ENCODE peak calls at places on chromosomes 1 and 21, in six cellular contexts. I is brain microvascular endothelial cell, M is heart left ventricle, J is choroid plexus epithelial cell, T is astrocyte of the cerebellum, X is body of pancreas. U is an unnamed sample.

GRCh38 chr1:4657244-4657789 is 2.9 kb downstream of the AJAP1 start:
- DNase-seq in I (no peak), M (no peak), J (no peak), T (no peak), X (no peak), U (no peak)

GRCh38 chr1:19582318-19582717 is 61.8 kb upstream of the NBL1 start:
- DNase-seq in I (no peak), M (no peak), J (no peak), T (no peak), X (peak; percentile 72), U (no peak)

GRCh38 chr1:62426238-62426637 is 10.6 kb upstream of the USP1 start:
- DNase-seq in I (no peak), M (no peak), J (no peak), T (no peak), X (no peak), U (no peak)

GRCh38 chr1:66246371-66247262 is 287.3 kb upstream of the SGIP1 start:
- DNase-seq in I (no peak), M (no peak), J (no peak), T (no peak), X (no peak), U (peak; percentile 48)

GRCh38 chr1:99374109-99374508 is 109.8 kb downstream of the PLPPR4 start:
- DNase-seq in I (no peak), M (no peak), J (no peak), T (no peak), X (no peak), U (no peak)

GRCh38 chr1:166489670-166490436 is 323.1 kb upstream of the FAM78B start:
- DNase-seq in I (no peak), M (no peak), J (no peak), T (no peak), X (no peak), U (peak; percentile 17)

GRCh38 chr1:74673351-74674111 is at the start of gene ERICH3:
- DNase-seq in I (no peak), M (no peak), J (no peak), T (no peak), X (no peak), U (peak; percentile 5)

GRCh38 chr1:14941865-14942264 is 211.7 kb upstream of the TMEM51 start:
- DNase-seq in I (no peak), M (no peak), J (no peak), T (peak; percentile 31), X (no peak), U (no peak)

GRCh38 chr1:226569879-226570547 is 21.4 kb downstream of the STUM start:
- DNase-seq in I (no peak), M (no peak), J (no peak), T (no peak), X (no peak), U (no peak)

GRCh38 chr1:55249646-55250398 is 34.7 kb upstream of the USP24 start:
- DNase-seq in I (no peak), M (no peak), J (no peak), T (no peak), X (no peak), U (no peak)

GRCh38 chr1:63612564-63612963 is 19.4 kb downstream of the PGM1 start:
- DNase-seq in I (no peak), M (no peak), J (peak; percentile 53), T (no peak), X (no peak), U (no peak)

GRCh38 chr1:230515451-230516145 is 89.5 kb upstream of the PGBD5 start:
- DNase-seq in I (no peak), M (no peak), J (no peak), T (no peak), X (peak; percentile 49), U (no peak)

GRCh38 chr1:193229136-193229535 is 42.7 kb upstream of the B3GALT2 start:
- DNase-seq in I (peak; percentile 3), M (no peak), J (peak; percentile 12), T (no peak), X (no peak), U (no peak)

GRCh38 chr1:153789478-153790148 is 14.4 kb downstream of the SLC27A3 start:
- DNase-seq in I (no peak), M (peak; percentile 35), J (no peak), T (no peak), X (peak; percentile 68), U (no peak)

GRCh38 chr1:43978551-43979260 is at the start of gene B4GALT2:
- DNase-seq in I (no peak), M (peak; percentile 58), J (no peak), T (no peak), X (peak; percentile 41), U (peak; percentile 35)

GRCh38 chr1:37661401-37661800 is 26.7 kb upstream of the RSPO1 start:
- DNase-seq in I (no peak), M (no peak), J (no peak), T (no peak), X (no peak), U (no peak)

GRCh38 chr1:111515291-111516007 is 12.0 kb upstream of the ADORA3 start:
- DNase-seq in I (peak; percentile 27), M (peak; percentile 84), J (peak; percentile 35), T (no peak), X (peak; percentile 35), U (peak; percentile 70)

GRCh38 chr1:154407866-154408777 is 3.0 kb downstream of the IL6R start:
- DNase-seq in I (no peak), M (no peak), J (no peak), T (no peak), X (peak; percentile 37), U (peak; percentile 38)

GRCh38 chr1:177442580-177442979 is 271.8 kb downstream of the BRINP2 start:
- DNase-seq in I (no peak), M (no peak), J (no peak), T (no peak), X (no peak), U (no peak)

GRCh38 chr1:173202430-173203145 is 4.5 kb downstream of the TNFSF4 start:
- DNase-seq in I (peak; percentile 93), M (no peak), J (peak; percentile 93), T (peak; percentile 91), X (peak; percentile 27), U (peak; percentile 95)

GRCh38 chr1:22709891-22710687 is 550 bp upstream of the EPHB2 start:
- DNase-seq in I (peak; percentile 57), M (peak; percentile 73), J (peak; percentile 77), T (peak; percentile 26), X (peak; percentile 49), U (peak; percentile 64)

GRCh38 chr1:6386371-6386949 is 7.1 kb downstream of the ACOT7 start:
- DNase-seq in I (no peak), M (no peak), J (peak; percentile 46), T (no peak), X (no peak), U (peak; percentile 64)

GRCh38 chr1:117886101-117886795 is 43.2 kb downstream of the GDAP2 start:
- DNase-seq in I (peak; percentile 12), M (no peak), J (peak; percentile 86), T (no peak), X (no peak), U (peak; percentile 64)

GRCh38 chr21:45136927-45137611 is 62.7 kb downstream of the ADARB1 start:
- DNase-seq in I (peak; percentile 87), M (peak; percentile 91), J (peak; percentile 95), T (peak; percentile 86), X (peak; percentile 79), U (peak; percentile 90)

GRCh38 chr1:8122477-8123407 is 96.6 kb upstream of the ERRFI1 start:
- DNase-seq in I (peak; percentile 59), M (no peak), J (no peak), T (no peak), X (no peak), U (peak; percentile 53)

GRCh38 chr21:46083271-46084040 is 14.5 kb upstream of the COL6A2 start:
- DNase-seq in I (no peak), M (peak; percentile 27), J (no peak), T (no peak), X (no peak), U (no peak)

GRCh38 chr1:110341872-110342331 is 2.7 kb downstream of the RBM15 start:
- DNase-seq in I (no peak), M (no peak), J (no peak), T (no peak), X (no peak), U (no peak)
- H3K4me3 ChIP-seq in I (peak overlapping the region; percentile 37), M (peak overlapping the region; percentile 89), J (peak overlapping the region; percentile 7), T (peak overlapping the region; percentile 19), X (no peak overlapping the region), U (peak overlapping the region; percentile 4)

DNA sequence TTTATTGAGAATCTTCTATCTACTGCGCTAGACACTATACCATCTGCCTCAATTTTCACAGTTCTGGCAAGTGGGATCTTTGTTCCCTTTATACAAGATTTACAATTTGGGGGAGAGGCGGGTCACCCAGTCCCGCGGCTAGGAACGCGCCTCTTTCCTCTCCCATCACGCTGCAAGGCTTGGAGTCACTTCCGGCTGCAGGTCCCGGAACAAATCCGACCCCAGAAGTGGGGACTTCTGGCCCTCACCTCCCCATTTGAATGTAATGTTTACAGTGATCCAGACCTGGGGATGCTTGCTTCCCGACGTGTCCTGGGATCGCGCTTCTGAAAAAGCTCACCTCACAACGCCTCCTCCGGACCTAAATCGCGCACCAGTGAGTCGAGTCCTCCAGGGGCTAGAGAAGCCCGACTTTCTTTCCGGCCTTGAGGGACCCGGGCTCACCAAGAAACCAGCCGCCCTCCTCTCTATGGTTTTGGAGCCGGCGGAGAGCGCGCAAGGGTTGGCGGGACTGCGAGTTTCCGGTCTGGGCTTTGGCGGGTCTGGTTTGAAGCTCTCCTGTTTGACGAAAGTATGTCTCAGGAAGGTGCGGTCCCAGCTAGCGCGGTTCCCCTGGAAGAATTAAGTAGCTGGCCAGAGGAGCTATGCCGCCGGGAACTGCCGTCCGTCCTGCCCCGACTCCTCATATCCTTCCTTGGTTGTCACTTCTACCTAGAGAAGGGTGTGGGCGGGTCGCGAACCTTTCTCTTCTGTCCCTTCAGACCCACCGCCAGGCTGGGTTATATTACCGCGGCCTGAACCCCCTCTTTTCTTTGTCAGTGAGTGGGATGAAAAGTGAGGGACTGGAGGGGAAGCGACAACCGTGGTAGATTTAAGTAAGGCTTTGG is at the start of gene METTL18:
- DNase-seq in I (peak; percentile 93), M (peak; percentile 91), J (peak; percentile 98), T (peak; percentile 95), X (peak; percentile 86), U (peak; percentile 98)
- TF ChIP-seq CTCF in I (peak; percentile 4), M (no peak), J (no peak), T (no peak), X (no peak), U (no peak)

DNA sequence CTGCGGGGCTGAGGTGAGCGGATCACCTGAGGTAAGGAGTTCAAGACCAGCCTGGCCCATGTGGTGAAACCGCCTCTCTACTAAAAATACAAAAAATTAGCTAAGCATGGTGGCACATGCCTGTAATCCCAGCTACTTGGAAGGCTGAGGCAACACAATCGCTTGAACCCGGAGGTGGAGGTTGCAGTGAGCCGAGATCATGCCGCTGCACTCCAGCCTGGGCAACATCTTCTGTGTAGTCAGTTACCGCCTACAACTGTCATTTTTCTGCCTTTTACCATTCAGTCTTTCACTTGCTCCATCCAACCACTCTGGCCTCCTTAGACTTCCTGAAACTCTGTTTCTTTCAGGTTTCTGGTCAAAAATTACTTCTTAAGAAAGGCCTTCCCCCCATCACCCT is 2.2 kb downstream of the MYCBP start:
- DNase-seq in I (no peak), M (no peak), J (no peak), T (no peak), X (no peak), U (no peak)
- H3K4me3 ChIP-seq in I (no peak overlapping the region), M (no peak overlapping the region), J (no peak overlapping the region), T (no peak overlapping the region), X (no peak overlapping the region), U (no peak overlapping the region)

DNA sequence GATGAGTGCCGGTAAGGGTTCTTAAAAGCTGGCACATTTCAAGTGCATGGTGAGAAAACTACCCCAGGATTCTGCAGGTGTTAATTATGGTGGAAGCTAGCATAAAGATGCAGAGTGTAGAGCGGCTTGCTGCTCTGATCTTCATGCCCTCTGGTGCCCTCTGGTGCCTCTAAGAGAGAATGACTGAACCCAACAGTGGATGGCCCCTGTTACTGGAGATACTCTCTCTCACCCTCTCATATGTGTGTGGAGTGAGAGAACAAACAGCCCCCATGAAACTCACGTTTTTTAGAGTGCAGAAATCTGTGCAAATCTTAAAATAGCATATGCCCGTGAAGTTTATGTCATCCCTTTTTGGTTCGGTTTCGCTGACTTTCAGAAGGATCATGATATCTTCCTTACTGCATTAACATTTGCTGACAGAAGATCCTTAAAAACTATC is 90.0 kb downstream of the GRIK1 start:
- DNase-seq in I (peak; percentile 57), M (peak; percentile 31), J (peak; percentile 83), T (peak; percentile 44), X (peak; percentile 70), U (peak; percentile 75)
- TF ChIP-seq CTCF in I (peak; percentile 91), M (peak; percentile 58), J (peak; percentile 91), T (peak; percentile 84), X (peak; percentile 73), U (peak; percentile 85)